ENCODE peak calls at places on chromosomes 13 and 19, in seven cellular contexts. M, Y, I, G, P, B and H are unnamed samples.

GRCh38 chr19:4456843-4457653 is 546 bp downstream of the UBXN6 start:
- DNase-seq in M (peak), Y (peak), I (peak), G (peak), P (no peak), B (no peak), H (no peak)

GRCh38 chr19:5826531-5827341 is 12.8 kb downstream of the FUT6 start:
- DNase-seq in M (peak), Y (peak), I (peak), G (peak), P (no peak), B (no peak), H (peak)

GRCh38 chr13:26442541-26442940 is 114.9 kb upstream of the WASF3 start:
- DNase-seq in M (no peak), Y (no peak), I (no peak), G (no peak), P (no peak), B (no peak), H (no peak)

GRCh38 chr13:90055121-90055520 is 1292.4 kb upstream of the MIR17HG start:
- DNase-seq in M (no peak), Y (no peak), I (no peak), G (no peak), P (no peak), B (no peak), H (no peak)

GRCh38 chr13:24493356-24493755 is 19.2 kb downstream of the PARP4 start:
- DNase-seq in M (no peak), Y (no peak), I (no peak), G (no peak), P (no peak), B (no peak), H (no peak)

GRCh38 chr19:15396436-15396835 is 16.8 kb upstream of the AKAP8 start:
- DNase-seq in M (no peak), Y (no peak), I (no peak), G (peak), P (no peak), B (peak), H (no peak)

GRCh38 chr19:56720281-56720680 is 48.7 kb upstream of the ZNF835 start:
- DNase-seq in M (no peak), Y (no peak), I (no peak), G (no peak), P (no peak), B (no peak), H (no peak)

GRCh38 chr13:111993701-111994100 is 73.2 kb upstream of the SOX1 start:
- DNase-seq in M (no peak), Y (no peak), I (no peak), G (no peak), P (no peak), B (no peak), H (no peak)

GRCh38 chr19:55546822-55547614 is 1.7 kb upstream of the SBK3 start:
- DNase-seq in M (peak), Y (no peak), I (peak), G (peak), P (no peak), B (peak), H (peak)

GRCh38 chr13:102131246-102131645 is 270.6 kb downstream of the FGF14 start:
- DNase-seq in M (no peak), Y (no peak), I (no peak), G (no peak), P (no peak), B (no peak), H (no peak)

GRCh38 chr19:38213911-38214625 is 10.0 kb downstream of the DPF1 start:
- DNase-seq in M (no peak), Y (no peak), I (no peak), G (no peak), P (no peak), B (no peak), H (no peak)

GRCh38 chr13:21476893-21477472 is 17.9 kb upstream of the ZDHHC20 start:
- DNase-seq in M (peak), Y (peak), I (peak), G (peak), P (no peak), B (peak), H (peak)

GRCh38 chr19:49213791-49214190 is 56.2 kb downstream of the TRPM4 start:
- DNase-seq in M (no peak), Y (peak), I (no peak), G (no peak), P (no peak), B (no peak), H (no peak)
- TF ChIP-seq CTCF in M (no peak), Y (peak), I (no peak), G (no peak), P (no peak), B (no peak), H (no peak)

GRCh38 chr19:46412034-46412982 is 1.1 kb downstream of the CCDC8 start:
- DNase-seq in M (no peak), Y (peak), I (no peak), G (no peak), P (no peak), B (no peak), H (no peak)
- TF ChIP-seq CTCF in M (peak), Y (peak), I (no peak), G (no peak), P (no peak), B (no peak), H (no peak)

DNA sequence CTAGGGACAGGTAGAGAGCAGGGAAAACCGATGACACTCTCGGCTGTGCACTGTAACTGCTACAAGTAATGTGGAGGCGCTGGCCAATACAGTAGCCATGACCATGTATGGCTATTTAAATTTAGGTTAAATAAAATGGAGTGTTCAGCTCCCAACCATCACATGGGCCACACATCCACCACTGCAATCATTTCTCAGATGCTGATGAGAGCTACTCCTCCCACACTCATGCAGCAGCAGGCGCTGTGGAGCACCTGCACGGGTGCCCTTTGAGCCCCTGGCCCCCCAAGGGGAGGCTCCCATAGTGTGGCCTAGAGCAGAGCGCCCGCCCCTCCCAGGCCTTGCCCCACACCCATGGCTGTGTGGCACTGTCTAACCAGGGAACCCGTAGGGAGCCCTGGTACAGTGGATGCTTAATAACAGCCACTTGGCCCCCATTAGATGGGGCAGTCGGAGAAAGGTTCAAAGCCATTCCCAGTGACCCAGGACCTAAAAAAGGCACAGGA is 6.0 kb downstream of the ACP4 start:
- DNase-seq in M (no peak), Y (peak), I (no peak), G (no peak), P (no peak), B (no peak), H (no peak)
- TF ChIP-seq CTCF in M (no peak), Y (peak), I (no peak), G (no peak), P (no peak), B (no peak), H (no peak)

GRCh38 chr13:68304287-68304893 is 1074.3 kb upstream of the PCDH9 start:
- DNase-seq in M (no peak), Y (no peak), I (no peak), G (no peak), P (no peak), B (no peak), H (no peak)
- TF ChIP-seq CTCF in M (peak), Y (peak), I (peak), G (no peak), P (no peak), B (no peak), H (no peak)

DNA sequence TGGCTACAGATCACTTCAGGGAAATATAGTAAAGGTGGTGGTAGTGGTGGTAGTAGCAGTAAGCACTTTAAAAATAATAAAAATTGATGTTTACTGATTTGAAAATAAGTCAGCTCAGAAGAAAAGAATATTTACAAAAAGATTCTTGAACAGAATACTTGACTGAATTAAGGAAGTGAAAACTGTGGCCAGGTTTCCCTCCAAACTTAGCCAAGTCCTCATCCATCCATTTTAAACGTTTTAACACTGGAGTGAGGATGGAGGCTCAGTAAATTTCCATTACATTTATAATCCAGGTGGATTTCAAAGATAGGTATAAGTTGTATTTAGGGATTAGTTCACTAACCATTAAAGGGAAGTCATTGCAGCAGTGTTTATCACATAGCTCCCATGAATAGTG is 221.5 kb downstream of the RGCC start:
- DNase-seq in M (no peak), Y (no peak), I (no peak), G (no peak), P (no peak), B (no peak), H (no peak)
- TF ChIP-seq CTCF in M (no peak), Y (no peak), I (no peak), G (no peak), P (no peak), B (no peak), H (no peak)

DNA sequence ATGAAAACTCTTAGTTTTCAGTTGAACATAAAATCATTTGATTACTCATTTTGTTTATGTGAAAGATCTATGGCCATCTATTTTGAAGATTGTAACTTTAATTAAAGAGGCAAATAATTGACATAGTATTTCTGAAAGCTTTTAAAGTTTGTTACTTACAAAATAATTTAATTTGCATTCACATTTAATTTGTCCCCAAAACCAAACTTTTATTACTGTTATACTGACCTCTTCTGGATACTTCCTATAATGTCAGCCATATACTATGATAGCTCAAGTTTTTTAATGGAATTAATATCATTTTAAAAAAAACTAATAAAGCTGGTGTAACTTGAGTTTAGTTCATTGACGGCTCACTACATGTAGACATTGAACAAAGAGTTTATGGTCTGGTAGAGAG is 4.9 kb upstream of the SGCG start:
- DNase-seq in M (no peak), Y (no peak), I (no peak), G (no peak), P (no peak), B (no peak), H (no peak)
- TF ChIP-seq CTCF in M (no peak), Y (peak), I (no peak), G (no peak), P (no peak), B (no peak), H (no peak)

DNA sequence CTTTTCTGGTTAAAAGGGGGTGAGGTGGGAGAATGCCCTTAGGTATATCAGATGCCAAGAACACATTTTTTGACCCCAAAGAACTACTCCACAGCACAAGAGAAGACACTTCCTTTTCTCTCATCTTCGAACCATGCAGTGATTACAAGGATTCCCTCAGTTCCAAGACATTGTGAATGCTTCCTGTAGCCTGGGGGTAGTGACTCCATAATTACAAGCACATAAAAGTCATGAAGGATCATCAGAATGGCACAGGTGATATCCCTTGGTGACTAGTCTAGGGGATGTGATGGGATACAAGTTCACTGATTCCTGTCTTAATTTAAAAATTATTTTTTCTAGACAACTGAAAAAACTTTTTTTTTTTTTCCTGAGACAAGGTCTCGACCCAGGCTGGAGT is 78.0 kb downstream of the ZC3H13 start:
- DNase-seq in M (no peak), Y (no peak), I (no peak), G (no peak), P (no peak), B (no peak), H (no peak)
- TF ChIP-seq CTCF in M (no peak), Y (no peak), I (no peak), G (no peak), P (no peak), B (no peak), H (no peak)

GRCh38 chr19:49113762-49114629 is at the start of gene LIN7B:
- DNase-seq in M (peak), Y (peak), I (peak), G (peak), P (no peak), B (peak), H (no peak)
- TF ChIP-seq CTCF in M (peak), Y (peak), I (no peak), G (peak), P (peak), B (peak), H (peak)

GRCh38 chr13:39655569-39656324 is at the start of gene COG6:
- DNase-seq in M (peak), Y (peak), I (peak), G (peak), P (peak), B (peak), H (peak)
- TF ChIP-seq CTCF in M (peak), Y (peak), I (no peak), G (no peak), P (no peak), B (no peak), H (no peak)